ENCODE peak calls at places on chromosome 22, in ten cellular contexts. C is AG10803, Y is heart right ventricle, O is neural progenitor cell, H is A549, B is fibroblast of lung, L is heart left ventricle, R is adrenal gland, A is cardiac muscle cell, S is endothelial cell. X is an unnamed sample.

GRCh38 chr22:33204408-33204807 is 146.2 kb upstream of the SYN3 start:
- DNase-seq in C (no peak), Y (no peak), O (no peak), H (no peak), B (no peak), L (no peak), R (no peak), A (no peak), S (no peak), X (no peak)

GRCh38 chr22:32158712-32159533 is at the start of gene C22orf42:
- DNase-seq in C (no peak), Y (no peak), O (peak), H (no peak), B (no peak), L (no peak), R (no peak), A (no peak), S (no peak), X (no peak)

GRCh38 chr22:38956551-38956950 is 858 bp upstream of the APOBEC3A start:
- DNase-seq in C (no peak), Y (no peak), O (no peak), H (no peak), B (no peak), L (no peak), R (no peak), A (no peak), S (no peak), X (no peak)

GRCh38 chr22:30825711-30826505 is 131.2 kb downstream of the OSBP2 start:
- DNase-seq in C (no peak), Y (no peak), O (no peak), H (no peak), B (no peak), L (no peak), R (no peak), A (no peak), S (no peak), X (no peak)

GRCh38 chr22:25970996-25971811 is 198.1 kb upstream of the SEZ6L start:
- DNase-seq in C (no peak), Y (no peak), O (peak), H (no peak), B (no peak), L (no peak), R (no peak), A (no peak), S (no peak), X (no peak)

GRCh38 chr22:22203048-22203971 is 41.3 kb upstream of the VPREB1 start:
- DNase-seq in C (no peak), Y (no peak), O (no peak), H (no peak), B (no peak), L (no peak), R (no peak), A (no peak), S (no peak), X (no peak)

GRCh38 chr22:25777870-25778269 is 35.9 kb downstream of the MYO18B start:
- DNase-seq in C (peak), Y (no peak), O (peak), H (peak), B (peak), L (no peak), R (no peak), A (peak), S (peak), X (peak)

GRCh38 chr22:49046546-49047305 is 780.9 kb downstream of the BRD1 start:
- DNase-seq in C (no peak), Y (peak), O (peak), H (peak), B (no peak), L (no peak), R (no peak), A (no peak), S (peak), X (peak)

GRCh38 chr22:28360846-28361424 is 318.7 kb downstream of the TTC28 start:
- DNase-seq in C (no peak), Y (no peak), O (no peak), H (no peak), B (no peak), L (no peak), R (no peak), A (no peak), S (no peak), X (no peak)

GRCh38 chr22:37746366-37747089 is 49.7 kb downstream of the TRIOBP start:
- DNase-seq in C (no peak), Y (no peak), O (peak), H (no peak), B (no peak), L (peak), R (no peak), A (no peak), S (peak), X (no peak)

GRCh38 chr22:32204856-32205722 is at the start of gene RFPL2:
- DNase-seq in C (peak), Y (peak), O (peak), H (peak), B (no peak), L (no peak), R (no peak), A (peak), S (peak), X (peak)

GRCh38 chr22:35582861-35583670 is 34.1 kb downstream of the MB start:
- DNase-seq in C (peak), Y (peak), O (peak), H (peak), B (peak), L (peak), R (peak), A (peak), S (peak), X (peak)

GRCh38 chr22:24460418-24461089 is 33.2 kb downstream of the ADORA2A start:
- DNase-seq in C (no peak), Y (no peak), O (no peak), H (no peak), B (no peak), L (no peak), R (no peak), A (peak), S (no peak), X (no peak)

GRCh38 chr22:31343235-31344191 is 2.6 kb downstream of the PATZ1 start:
- DNase-seq in C (peak), Y (peak), O (peak), H (no peak), B (peak), L (peak), R (no peak), A (peak), S (peak), X (peak)

GRCh38 chr22:43884600-43885318 is 7.1 kb downstream of the PNPLA5 start:
- DNase-seq in C (peak), Y (peak), O (peak), H (peak), B (peak), L (peak), R (peak), A (peak), S (peak), X (peak)

GRCh38 chr22:43992331-43992821 is 31.7 kb upstream of the PARVB start:
- DNase-seq in C (peak), Y (no peak), O (no peak), H (no peak), B (peak), L (no peak), R (no peak), A (peak), S (no peak), X (no peak)

GRCh38 chr22:26592368-26593015 is 2.6 kb upstream of the TPST2 start:
- DNase-seq in C (no peak), Y (no peak), O (no peak), H (no peak), B (no peak), L (no peak), R (no peak), A (no peak), S (no peak), X (no peak)

GRCh38 chr22:43550024-43550620 is 138.3 kb downstream of the MPPED1 start:
- DNase-seq in C (no peak), Y (no peak), O (no peak), H (no peak), B (no peak), L (no peak), R (no peak), A (no peak), S (no peak), X (no peak)

GRCh38 chr22:29225422-29226090 is 19.9 kb downstream of the EMID1 start:
- DNase-seq in C (peak), Y (peak), O (no peak), H (no peak), B (peak), L (peak), R (peak), A (peak), S (no peak), X (no peak)

GRCh38 chr22:35749808-35750207 is 32.1 kb downstream of the APOL5 start:
- DNase-seq in C (peak), Y (no peak), O (no peak), H (no peak), B (no peak), L (no peak), R (no peak), A (no peak), S (no peak), X (no peak)

GRCh38 chr22:29524440-29525191 is 28.9 kb downstream of the THOC5 start:
- DNase-seq in C (peak), Y (no peak), O (peak), H (peak), B (peak), L (no peak), R (peak), A (peak), S (peak), X (peak)

GRCh38 chr22:35541254-35541748 is 670 bp downstream of the RASD2 start:
- DNase-seq in C (no peak), Y (no peak), O (peak), H (no peak), B (no peak), L (no peak), R (no peak), A (no peak), S (no peak), X (peak)

GRCh38 chr22:23007823-23008222 is 62.5 kb upstream of the GNAZ start:
- DNase-seq in C (peak), Y (no peak), O (no peak), H (no peak), B (no peak), L (no peak), R (no peak), A (no peak), S (no peak), X (no peak)

GRCh38 chr22:40244586-40244985 is 66.9 kb downstream of the TNRC6B start:
- DNase-seq in C (no peak), Y (no peak), O (no peak), H (no peak), B (no peak), L (no peak), R (no peak), A (no peak), S (no peak), X (no peak)

DNA sequence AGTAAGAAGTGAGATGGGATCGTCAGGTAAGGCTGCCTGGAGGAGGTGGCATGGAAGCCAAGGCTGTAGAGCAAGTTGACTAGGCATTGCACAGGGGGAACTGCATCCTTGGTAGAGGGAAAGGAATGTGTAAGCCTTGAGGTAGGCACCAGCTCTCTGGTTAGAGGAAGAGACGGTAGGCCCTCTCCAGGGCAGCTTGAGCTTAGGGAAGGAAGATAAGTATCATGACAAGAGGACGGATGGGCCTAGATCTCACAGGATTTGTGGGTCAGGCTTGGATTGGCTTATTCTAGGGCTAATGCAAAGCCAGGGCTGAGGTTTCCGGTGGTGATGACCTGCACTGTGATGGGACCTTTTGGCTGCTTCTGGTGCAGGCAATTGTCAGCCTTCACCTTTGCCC is 1035.8 kb downstream of the TBC1D22A start:
- DNase-seq in C (no peak), Y (no peak), O (no peak), H (no peak), B (no peak), L (no peak), R (no peak), A (no peak), S (no peak), X (no peak)
- TF ChIP-seq CTCF in C (no peak), Y (no peak), O (no peak), H (no peak), B (no peak), L (no peak), R (no peak), A (no peak), S (no peak), X (no peak)

GRCh38 chr22:17780741-17781318 is 6.6 kb upstream of the BID start:
- DNase-seq in C (no peak), Y (no peak), O (no peak), H (no peak), B (no peak), L (no peak), R (no peak), A (no peak), S (no peak), X (no peak)
- TF ChIP-seq CTCF in C (no peak), Y (no peak), O (no peak), H (no peak), B (no peak), L (no peak), R (no peak), A (no peak), S (no peak), X (no peak)

GRCh38 chr22:20153945-20154344 is 3.1 kb upstream of the CCDC188 start:
- DNase-seq in C (no peak), Y (no peak), O (peak), H (no peak), B (no peak), L (no peak), R (no peak), A (no peak), S (no peak), X (no peak)

GRCh38 chr22:20155330-20156041 is 4.6 kb upstream of the CCDC188 start:
- DNase-seq in C (peak), Y (peak), O (peak), H (no peak), B (no peak), L (peak), R (peak), A (peak), S (no peak), X (no peak)

GRCh38 chr22:20156042-20156389 is 5.2 kb upstream of the CCDC188 start:
- DNase-seq in C (no peak), Y (no peak), O (no peak), H (no peak), B (no peak), L (no peak), R (no peak), A (no peak), S (no peak), X (no peak)

GRCh38 chr22:20156611-20157415 is 6.0 kb upstream of the CCDC188 start:
- DNase-seq in C (peak), Y (peak), O (peak), H (peak), B (peak), L (peak), R (peak), A (peak), S (peak), X (peak)

GRCh38 chr22:20154602-20155183 is 3.8 kb upstream of the CCDC188 start:
- DNase-seq in C (no peak), Y (no peak), O (no peak), H (peak), B (no peak), L (no peak), R (no peak), A (no peak), S (no peak), X (no peak)
- TF ChIP-seq CTCF in C (no peak), Y (no peak), O (no peak), H (no peak), B (no peak), L (no peak), R (no peak), A (no peak), S (no peak), X (no peak)

DNA sequence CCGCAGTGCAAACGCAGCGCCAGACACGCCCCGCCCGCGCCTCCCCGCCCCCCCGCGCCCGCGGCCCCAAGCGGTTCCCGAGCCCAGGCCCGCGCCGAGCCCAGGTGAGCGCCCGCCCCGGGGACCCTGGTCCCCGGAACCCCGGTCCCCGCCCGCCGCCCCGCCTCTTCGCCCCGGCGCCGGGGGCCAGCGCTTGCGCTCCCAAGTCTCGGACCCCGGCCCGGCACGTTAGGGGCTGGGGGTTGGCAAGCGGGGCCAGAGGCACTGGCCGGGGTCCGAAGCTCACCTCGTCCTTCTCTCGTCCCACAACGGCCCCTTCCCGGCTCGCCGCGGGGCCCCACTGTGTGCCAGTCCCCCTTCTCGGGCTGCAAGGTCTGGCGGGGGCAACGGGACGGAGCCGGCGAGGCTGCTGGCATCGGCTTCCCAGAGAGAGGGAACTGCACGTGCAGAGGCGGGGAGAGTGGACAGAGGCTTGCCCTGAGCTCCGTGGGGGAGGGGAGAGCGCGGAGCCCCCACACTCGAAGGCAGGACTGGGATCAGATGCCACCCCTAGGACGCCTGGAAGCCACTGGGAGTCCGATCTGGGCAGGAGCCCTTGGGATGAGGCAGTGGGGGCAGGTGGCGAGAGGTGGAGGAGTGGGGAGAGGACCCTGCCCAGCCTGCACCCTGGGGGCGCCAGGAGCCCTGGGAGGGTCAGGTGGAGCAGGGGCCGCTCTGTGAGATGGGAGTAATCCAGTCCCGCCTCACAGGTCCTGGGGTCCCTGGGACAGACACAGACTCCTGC is 1.8 kb upstream of the AIFM3 start:
- DNase-seq in C (no peak), Y (no peak), O (peak), H (no peak), B (no peak), L (no peak), R (no peak), A (no peak), S (no peak), X (no peak)
- TF ChIP-seq CTCF in C (no peak), Y (no peak), O (no peak), H (no peak), B (no peak), L (no peak), R (no peak), A (no peak), S (no peak), X (no peak)

DNA sequence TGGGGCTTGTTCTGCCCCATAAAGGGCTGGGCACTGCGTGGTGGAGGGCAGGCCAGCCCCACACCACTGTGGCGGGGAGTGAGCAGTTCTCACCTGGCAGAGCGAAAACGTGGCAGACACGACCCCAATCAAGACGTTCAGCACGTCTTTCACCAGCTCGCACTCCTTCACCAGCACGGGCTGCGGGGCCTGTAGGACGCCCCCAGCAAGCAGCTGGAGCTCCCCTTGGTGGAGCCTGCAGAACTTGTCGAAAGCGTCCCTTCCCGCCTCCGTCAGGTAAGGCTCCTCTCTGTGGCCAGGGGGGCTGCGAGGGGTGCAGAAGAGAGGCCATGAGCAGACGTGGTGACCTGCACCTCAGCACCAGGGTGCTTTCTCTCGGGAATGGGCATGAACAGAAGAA is 11.6 kb downstream of the TUBGCP6 start:
- DNase-seq in C (no peak), Y (no peak), O (no peak), H (no peak), B (no peak), L (no peak), R (no peak), A (no peak), S (no peak), X (no peak)
- TF ChIP-seq CTCF in C (no peak), Y (no peak), O (no peak), H (no peak), B (no peak), L (no peak), R (no peak), A (no peak), S (no peak), X (no peak)

DNA sequence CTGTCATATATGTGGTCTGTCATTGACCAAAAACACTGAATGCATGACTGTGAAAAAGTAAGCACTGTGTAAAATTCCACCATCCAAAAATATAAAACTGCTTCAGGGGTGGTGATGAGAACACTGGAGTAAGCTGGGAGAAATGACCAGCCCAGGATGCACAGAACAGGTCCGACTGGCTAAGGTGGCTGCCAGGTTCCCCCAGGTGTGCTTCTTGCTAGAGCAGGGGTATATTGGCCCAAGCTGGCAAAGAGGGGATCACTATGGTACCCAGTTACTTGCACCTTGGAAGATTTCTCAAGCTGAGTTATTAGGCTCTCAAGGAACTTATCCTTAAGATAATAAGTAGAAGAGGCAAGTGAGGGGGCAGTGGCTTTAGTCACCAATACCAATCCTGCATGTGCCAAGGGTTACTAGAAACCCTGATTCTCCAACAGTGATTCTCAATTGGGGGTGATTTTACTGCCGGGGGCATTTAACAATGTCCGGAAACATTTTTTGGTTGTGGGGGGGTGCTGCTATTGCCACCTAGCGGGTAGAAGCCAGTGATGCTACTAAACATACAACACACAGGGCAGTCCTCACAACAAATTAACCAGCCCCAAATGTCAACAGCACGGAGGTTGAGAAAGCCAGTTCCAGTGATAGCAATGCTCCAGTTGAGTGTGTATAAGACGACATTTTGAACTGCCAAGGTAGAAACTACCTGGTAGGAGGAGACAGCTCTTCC is 15.7 kb downstream of the SNU13 start:
- DNase-seq in C (peak), Y (no peak), O (no peak), H (peak), B (no peak), L (no peak), R (no peak), A (no peak), S (no peak), X (no peak)
- TF ChIP-seq CTCF in C (peak), Y (peak), O (peak), H (peak), B (peak), L (peak), R (no peak), A (peak), S (no peak), X (no peak)

X was measured in Calu3.